ENCODE peak calls at places on chromosome 6, in ten cellular contexts. D is epithelial cell of esophagus, Y is progenitor cell of endocrine pancreas, B is lower leg skin, J is A673, L is A549, P is WTC11, X is AG04450, Z is coronary artery, M is mesothelial cell of epicardium. E is an unnamed sample.

GRCh38 chr6:5471637-5472430 is 210.5 kb downstream of the FARS2 start:
- DNase-seq in D (no peak), Y (no peak), B (no peak), J (peak), L (no peak), P (peak), X (no peak), Z (no peak), M (no peak), E (no peak)

GRCh38 chr6:8546496-8546895 is 111.2 kb upstream of the SLC35B3 start:
- DNase-seq in D (no peak), Y (no peak), B (no peak), J (no peak), L (no peak), P (no peak), X (no peak), Z (no peak), M (no peak), E (no peak)

GRCh38 chr6:24504642-24505586 is 10.1 kb downstream of the ALDH5A1 start:
- DNase-seq in D (peak), Y (no peak), B (peak), J (no peak), L (peak), P (no peak), X (no peak), Z (no peak), M (no peak), E (no peak)

GRCh38 chr6:40819182-40819834 is 219.7 kb downstream of the UNC5CL start:
- DNase-seq in D (no peak), Y (no peak), B (no peak), J (peak), L (no peak), P (no peak), X (no peak), Z (no peak), M (no peak), E (no peak)

GRCh38 chr6:77740380-77740779 is 87.5 kb downstream of the MEI4 start:
- DNase-seq in D (peak), Y (no peak), B (no peak), J (peak), L (peak), P (no peak), X (no peak), Z (no peak), M (no peak), E (no peak)

GRCh38 chr6:119308994-119309657 is 40.4 kb downstream of the MAN1A1 start:
- DNase-seq in D (no peak), Y (no peak), B (no peak), J (peak), L (no peak), P (no peak), X (no peak), Z (no peak), M (no peak), E (no peak)

GRCh38 chr6:143457563-143458359 is 7.2 kb downstream of the PEX3 start:
- DNase-seq in D (peak), Y (no peak), B (no peak), J (no peak), L (no peak), P (no peak), X (no peak), Z (no peak), M (no peak), E (no peak)

GRCh38 chr6:63636516-63636968 is 940 bp downstream of the PHF3 start:
- DNase-seq in D (peak), Y (peak), B (peak), J (peak), L (peak), P (peak), X (no peak), Z (peak), M (no peak), E (peak)

GRCh38 chr6:56278186-56278585 is 30.8 kb upstream of the COL21A1 start:
- DNase-seq in D (no peak), Y (no peak), B (no peak), J (peak), L (peak), P (no peak), X (no peak), Z (no peak), M (no peak), E (no peak)

GRCh38 chr6:162940426-162940825 is 212.7 kb downstream of the PACRG start:
- DNase-seq in D (no peak), Y (no peak), B (no peak), J (no peak), L (no peak), P (no peak), X (no peak), Z (no peak), M (no peak), E (no peak)

GRCh38 chr6:37168809-37169457 is 1.0 kb upstream of the PIM1 start:
- DNase-seq in D (peak), Y (no peak), B (no peak), J (no peak), L (no peak), P (no peak), X (no peak), Z (no peak), M (no peak), E (peak)

GRCh38 chr6:14023855-14024254 is 93.7 kb upstream of the CD83 start:
- DNase-seq in D (no peak), Y (no peak), B (no peak), J (no peak), L (no peak), P (no peak), X (no peak), Z (no peak), M (no peak), E (no peak)

GRCh38 chr6:68233623-68234022 is 401.5 kb upstream of the ADGRB3 start:
- DNase-seq in D (peak), Y (no peak), B (no peak), J (peak), L (peak), P (no peak), X (no peak), Z (no peak), M (no peak), E (no peak)

GRCh38 chr6:127914240-127914639 is 13.4 kb upstream of the THEMIS start:
- DNase-seq in D (peak), Y (no peak), B (no peak), J (no peak), L (no peak), P (no peak), X (no peak), Z (no peak), M (no peak), E (no peak)

GRCh38 chr6:145808239-145808638 is 6.4 kb downstream of the FBXO30 start:
- DNase-seq in D (no peak), Y (no peak), B (no peak), J (no peak), L (no peak), P (no peak), X (no peak), Z (no peak), M (no peak), E (no peak)

GRCh38 chr6:22717906-22718305 is 148.5 kb downstream of the HDGFL1 start:
- DNase-seq in D (no peak), Y (no peak), B (no peak), J (no peak), L (no peak), P (no peak), X (no peak), Z (no peak), M (no peak), E (no peak)

GRCh38 chr6:15297895-15298590 is 52.2 kb downstream of the JARID2 start:
- DNase-seq in D (no peak), Y (no peak), B (no peak), J (no peak), L (no peak), P (no peak), X (no peak), Z (no peak), M (no peak), E (no peak)

GRCh38 chr6:17687136-17687535 is 19.6 kb downstream of the NUP153 start:
- DNase-seq in D (no peak), Y (no peak), B (no peak), J (no peak), L (no peak), P (no peak), X (no peak), Z (no peak), M (no peak), E (no peak)

GRCh38 chr6:150016324-150017185 is 8.8 kb downstream of the RAET1L start:
- DNase-seq in D (peak), Y (peak), B (peak), J (peak), L (peak), P (no peak), X (peak), Z (no peak), M (no peak), E (no peak)

GRCh38 chr6:153832543-153832942 is 206.5 kb upstream of the OPRM1 start:
- DNase-seq in D (no peak), Y (no peak), B (no peak), J (no peak), L (no peak), P (no peak), X (no peak), Z (no peak), M (no peak), E (no peak)

GRCh38 chr6:3011158-3011557 is 11.5 kb downstream of the NQO2 start:
- DNase-seq in D (no peak), Y (no peak), B (no peak), J (no peak), L (no peak), P (no peak), X (no peak), Z (no peak), M (no peak), E (no peak)

GRCh38 chr6:13377054-13377758 is 48.9 kb upstream of the TBC1D7 start:
- DNase-seq in D (no peak), Y (no peak), B (no peak), J (no peak), L (no peak), P (no peak), X (no peak), Z (no peak), M (no peak), E (no peak)

GRCh38 chr6:91149246-91149645 is 562.4 kb upstream of the MAP3K7 start:
- DNase-seq in D (no peak), Y (no peak), B (no peak), J (peak), L (no peak), P (no peak), X (no peak), Z (no peak), M (no peak), E (no peak)

GRCh38 chr6:25660512-25660911 is 8.5 kb downstream of the SCGN start:
- DNase-seq in D (peak), Y (no peak), B (no peak), J (peak), L (peak), P (no peak), X (no peak), Z (no peak), M (no peak), E (no peak)

GRCh38 chr6:21398741-21399140 is 194.8 kb upstream of the SOX4 start:
- DNase-seq in D (no peak), Y (no peak), B (no peak), J (no peak), L (no peak), P (no peak), X (no peak), Z (no peak), M (no peak), E (no peak)

GRCh38 chr6:110476046-110476849 is at the start of gene SLC22A16:
- DNase-seq in D (no peak), Y (no peak), B (no peak), J (peak), L (no peak), P (peak), X (no peak), Z (no peak), M (no peak), E (no peak)

GRCh38 chr6:37020426-37021211 is 15.2 kb downstream of the FGD2 start:
- DNase-seq in D (peak), Y (no peak), B (no peak), J (no peak), L (no peak), P (peak), X (no peak), Z (no peak), M (no peak), E (no peak)

GRCh38 chr6:113719545-113719944 is 137.6 kb upstream of the MARCKS start:
- DNase-seq in D (peak), Y (no peak), B (no peak), J (no peak), L (peak), P (no peak), X (no peak), Z (no peak), M (no peak), E (no peak)

GRCh38 chr6:44071670-44072451 is 55.4 kb downstream of the MRPL14 start:
- DNase-seq in D (peak), Y (no peak), B (no peak), J (no peak), L (no peak), P (no peak), X (peak), Z (no peak), M (no peak), E (no peak)

GRCh38 chr6:150118642-150119041 is 24.2 kb upstream of the PPP1R14C start:
- DNase-seq in D (peak), Y (no peak), B (peak), J (no peak), L (no peak), P (no peak), X (no peak), Z (peak), M (no peak), E (no peak)

GRCh38 chr6:144265390-144265789 is 19.7 kb upstream of the UTRN start:
- DNase-seq in D (peak), Y (peak), B (no peak), J (peak), L (peak), P (peak), X (no peak), Z (no peak), M (no peak), E (no peak)

GRCh38 chr6:74753883-74754600 is 451.8 kb downstream of the COL12A1 start:
- DNase-seq in D (no peak), Y (no peak), B (no peak), J (no peak), L (no peak), P (no peak), X (no peak), Z (no peak), M (no peak), E (no peak)
- TF ChIP-seq CTCF in D (no peak), Y (no peak), B (no peak), J (no peak), L (no peak), P (no peak), X (no peak), Z (no peak), M (no peak), E (no peak)

GRCh38 chr6:135578976-135579375 is 81.4 kb upstream of the AHI1 start:
- DNase-seq in D (no peak), Y (no peak), B (no peak), J (no peak), L (no peak), P (no peak), X (no peak), Z (no peak), M (no peak), E (no peak)

GRCh38 chr6:135586388-135586787 is 88.8 kb upstream of the AHI1 start:
- DNase-seq in D (peak), Y (no peak), B (no peak), J (no peak), L (no peak), P (no peak), X (no peak), Z (no peak), M (no peak), E (no peak)

GRCh38 chr6:135581211-135581610 is 83.7 kb upstream of the AHI1 start:
- DNase-seq in D (no peak), Y (no peak), B (no peak), J (no peak), L (no peak), P (no peak), X (no peak), Z (no peak), M (no peak), E (no peak)

GRCh38 chr6:135586844-135587243 is 89.3 kb upstream of the AHI1 start:
- DNase-seq in D (no peak), Y (no peak), B (no peak), J (no peak), L (no peak), P (no peak), X (no peak), Z (no peak), M (no peak), E (no peak)

GRCh38 chr6:135583256-135583758 is 85.8 kb upstream of the AHI1 start:
- DNase-seq in D (peak), Y (no peak), B (no peak), J (no peak), L (no peak), P (no peak), X (peak), Z (no peak), M (no peak), E (no peak)
- TF ChIP-seq CTCF in D (no peak), Y (no peak), B (no peak), J (no peak), L (no peak), P (no peak), X (no peak), Z (no peak), M (no peak), E (no peak)

GRCh38 chr6:31712296-31712695 is 2.9 kb upstream of the LY6G6D start:
- DNase-seq in D (peak), Y (no peak), B (no peak), J (no peak), L (no peak), P (no peak), X (no peak), Z (no peak), M (no peak), E (no peak)
- TF ChIP-seq CTCF in D (peak), Y (no peak), B (no peak), J (no peak), L (peak), P (no peak), X (no peak), Z (no peak), M (no peak), E (no peak)

GRCh38 chr6:45946887-45947286 is 68.8 kb downstream of the CLIC5 start:
- DNase-seq in D (no peak), Y (no peak), B (no peak), J (no peak), L (no peak), P (no peak), X (no peak), Z (no peak), M (no peak), E (no peak)

GRCh38 chr6:45949256-45949655 is 66.4 kb downstream of the CLIC5 start:
- DNase-seq in D (peak), Y (no peak), B (no peak), J (no peak), L (no peak), P (no peak), X (no peak), Z (no peak), M (no peak), E (no peak)

GRCh38 chr6:45942953-45943352 is 72.7 kb downstream of the CLIC5 start:
- DNase-seq in D (no peak), Y (no peak), B (no peak), J (no peak), L (no peak), P (no peak), X (no peak), Z (no peak), M (no peak), E (no peak)

GRCh38 chr6:45947807-45948206 is 67.9 kb downstream of the CLIC5 start:
- DNase-seq in D (no peak), Y (no peak), B (no peak), J (no peak), L (no peak), P (no peak), X (no peak), Z (no peak), M (no peak), E (no peak)

GRCh38 chr6:45946352-45946751 is 69.3 kb downstream of the CLIC5 start:
- DNase-seq in D (no peak), Y (no peak), B (no peak), J (peak), L (peak), P (peak), X (peak), Z (no peak), M (no peak), E (no peak)
- TF ChIP-seq CTCF in D (no peak), Y (peak), B (no peak), J (peak), L (no peak), P (no peak), X (peak), Z (no peak), M (no peak), E (no peak)

DNA sequence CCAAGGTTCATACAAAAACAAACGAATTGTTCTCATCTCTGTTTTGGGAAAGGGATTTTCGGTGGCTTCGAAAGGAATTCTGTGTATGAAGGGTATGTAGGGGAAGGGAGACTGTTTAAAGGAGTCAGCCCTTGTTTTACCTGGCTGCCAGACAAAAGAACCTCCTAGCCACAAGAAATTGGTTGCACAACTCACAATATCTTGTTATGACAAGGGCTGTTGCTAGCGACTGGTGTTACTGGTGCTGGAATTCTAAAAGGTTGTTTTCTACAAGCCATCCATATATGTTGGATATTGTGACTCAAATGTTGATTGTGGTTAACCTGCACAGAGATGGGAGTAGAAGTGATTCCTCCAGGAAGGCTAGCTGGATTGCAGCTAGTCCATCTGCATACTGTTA is 34.6 kb upstream of the CITED2 start:
- DNase-seq in D (peak), Y (no peak), B (no peak), J (no peak), L (no peak), P (no peak), X (no peak), Z (no peak), M (no peak), E (no peak)
- TF ChIP-seq CTCF in D (no peak), Y (no peak), B (no peak), J (no peak), L (no peak), P (no peak), X (no peak), Z (no peak), M (no peak), E (no peak)

DNA sequence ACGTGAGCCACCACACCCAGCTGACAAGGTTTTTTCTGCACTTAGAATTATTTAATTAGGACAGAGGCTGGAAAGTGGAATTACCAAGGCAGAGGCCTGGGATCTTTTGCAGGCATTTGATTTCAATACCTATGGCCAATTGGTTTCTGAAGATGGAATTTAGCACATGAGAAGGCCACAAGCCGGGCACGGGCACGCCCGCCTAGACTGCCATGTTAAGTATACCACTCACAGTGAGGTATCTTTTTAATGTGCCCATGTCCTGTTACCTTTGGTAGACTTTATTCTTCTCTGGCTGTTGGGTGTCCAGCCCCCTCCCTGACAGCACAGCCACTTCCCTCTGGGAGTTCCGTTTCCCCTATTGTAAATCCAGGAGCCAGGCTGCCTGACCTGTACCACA is 18.0 kb upstream of the TAF8 start:
- DNase-seq in D (no peak), Y (no peak), B (no peak), J (no peak), L (no peak), P (no peak), X (no peak), Z (no peak), M (no peak), E (no peak)
- TF ChIP-seq CTCF in D (no peak), Y (no peak), B (no peak), J (no peak), L (no peak), P (no peak), X (no peak), Z (no peak), M (no peak), E (no peak)

GRCh38 chr6:131784561-131784960 is 23.3 kb upstream of the ENPP1 start:
- DNase-seq in D (no peak), Y (no peak), B (no peak), J (no peak), L (no peak), P (no peak), X (no peak), Z (no peak), M (no peak), E (no peak)

GRCh38 chr6:131781717-131782116 is 26.1 kb upstream of the ENPP1 start:
- DNase-seq in D (no peak), Y (no peak), B (no peak), J (no peak), L (no peak), P (no peak), X (no peak), Z (no peak), M (no peak), E (no peak)

GRCh38 chr6:131779304-131779703 is 28.5 kb upstream of the ENPP1 start:
- DNase-seq in D (no peak), Y (no peak), B (no peak), J (no peak), L (no peak), P (no peak), X (no peak), Z (no peak), M (no peak), E (no peak)

GRCh38 chr6:131780600-131780999 is 27.2 kb upstream of the ENPP1 start:
- DNase-seq in D (no peak), Y (no peak), B (no peak), J (no peak), L (no peak), P (no peak), X (no peak), Z (no peak), M (no peak), E (no peak)

DNA sequence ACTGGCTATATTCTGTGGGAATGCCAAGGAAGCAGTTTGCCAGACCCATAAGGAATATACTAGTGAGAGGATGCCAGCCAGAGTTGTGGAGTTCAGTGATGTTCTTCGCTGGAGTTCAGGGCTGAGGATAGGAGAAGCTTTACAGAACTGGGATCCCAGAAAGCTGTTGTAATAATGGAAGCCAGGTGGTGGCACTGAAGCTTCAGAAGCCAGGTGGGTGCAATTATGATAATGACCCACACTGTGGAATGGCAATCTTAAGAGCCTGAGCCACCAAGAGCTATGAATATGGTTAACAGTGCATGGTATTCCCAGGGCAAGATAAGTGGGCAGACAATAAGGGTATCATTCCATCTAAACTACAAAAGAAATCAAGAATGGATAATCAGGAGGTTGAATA is 25.1 kb upstream of the ENPP1 start:
- DNase-seq in D (peak), Y (no peak), B (no peak), J (no peak), L (no peak), P (no peak), X (no peak), Z (no peak), M (no peak), E (no peak)
- TF ChIP-seq CTCF in D (peak), Y (no peak), B (no peak), J (no peak), L (no peak), P (no peak), X (no peak), Z (no peak), M (no peak), E (no peak)

E was measured in omental fat pad.